ENCODE peak calls at places on chromosomes 1 and 21, in eight cellular contexts. E is activated naive CD4-positive, alpha-beta T cell treated with Interleukin-2 at 50 U/mL for 16 hours; C is activated CD4-positive, alpha-beta T cell treated with anti-CD3 and anti-CD28 coated beads for 48 hours; V is small intestine; O is CD8-positive, alpha-beta memory T cell; U is retina; N is spleen; D is stimulated activated CD4-positive, alpha-beta T cell treated with anti-CD3 and anti-CD28 coated beads, Interleukin-1b, Interleukin-23, amount 100 ng/mL, for 1 hour. H is an unnamed sample.

GRCh38 chr1:8674912-8675311 is 142.5 kb downstream of the RERE start:
- DNase-seq in D (no peak), V (no peak), E (no peak), C (no peak), N (no peak), U (peak), O (no peak), H (no peak)

GRCh38 chr1:29258974-29259801 is 22.9 kb downstream of the PTPRU start:
- DNase-seq in C (no peak), U (peak), V (no peak), N (no peak), D (no peak), O (no peak), E (no peak), H (no peak)

GRCh38 chr1:208868554-208868953 is 624.4 kb upstream of the PLXNA2 start:
- DNase-seq in C (no peak), E (no peak), U (no peak), D (no peak), N (no peak), O (no peak), V (no peak), H (no peak)

GRCh38 chr1:202216691-202217090 is 23.1 kb downstream of the LGR6 start:
- DNase-seq in D (no peak), E (no peak), N (no peak), C (no peak), O (no peak), U (no peak), V (no peak), H (no peak)

GRCh38 chr1:201538618-201539551 is at the start of gene NAV1:
- DNase-seq in E (no peak), O (no peak), C (peak), D (no peak), N (peak), V (no peak), U (peak), H (peak)

GRCh38 chr1:11531314-11531870 is 52.4 kb downstream of the DISP3 start:
- DNase-seq in N (peak), E (no peak), O (no peak), V (no peak), C (no peak), D (no peak), U (no peak), H (no peak)

GRCh38 chr1:39359028-39359570 is 132.3 kb upstream of the BMP8A start:
- DNase-seq in E (no peak), N (no peak), U (no peak), C (no peak), D (no peak), V (no peak), O (no peak), H (no peak)

GRCh38 chr1:58881471-58881994 is 97.7 kb upstream of the JUN start:
- DNase-seq in E (no peak), V (peak), O (no peak), N (no peak), U (no peak), D (no peak), C (no peak), H (peak)

GRCh38 chr21:25881524-25882376 is 147.0 kb downstream of the GABPA start:
- DNase-seq in N (peak), D (no peak), C (peak), U (peak), O (peak), E (peak), V (peak), H (peak)

GRCh38 chr1:211259596-211260126 is 495 bp downstream of the RCOR3 start:
- DNase-seq in N (no peak), O (no peak), V (peak), C (no peak), D (no peak), U (no peak), E (no peak), H (peak)

GRCh38 chr1:9180077-9180819 is 51.3 kb upstream of the GPR157 start:
- DNase-seq in O (no peak), U (no peak), E (no peak), C (no peak), N (no peak), D (no peak), V (no peak), H (no peak)

GRCh38 chr1:6011946-6012258 is 19.7 kb upstream of the NPHP4 start:
- DNase-seq in C (no peak), O (no peak), E (no peak), U (no peak), V (no peak), N (no peak), D (no peak), H (no peak)

GRCh38 chr1:210024996-210025395 is 87.0 kb downstream of the SYT14 start:
- DNase-seq in O (no peak), V (no peak), U (no peak), E (no peak), D (no peak), N (no peak), C (no peak), H (no peak)

GRCh38 chr1:172090511-172090817 is 249.2 kb downstream of the DNM3 start:
- DNase-seq in V (no peak), U (no peak), N (no peak), C (no peak), O (no peak), D (no peak), E (no peak), H (no peak)

GRCh38 chr1:187877220-187877619 is 1048.5 kb downstream of the PLA2G4A start:
- DNase-seq in U (peak), E (no peak), C (no peak), V (no peak), N (no peak), O (no peak), D (no peak), H (no peak)

GRCh38 chr1:31705080-31705866 is 1.5 kb upstream of the COL16A1 start:
- DNase-seq in U (no peak), C (peak), V (peak), E (peak), D (peak), O (peak), N (peak), H (no peak)

GRCh38 chr1:88744142-88744541 is 60.1 kb downstream of the PKN2 start:
- DNase-seq in U (no peak), O (no peak), E (no peak), C (no peak), N (no peak), V (no peak), D (no peak), H (no peak)

GRCh38 chr1:160628799-160629263 is 18.0 kb downstream of the SLAMF1 start:
- DNase-seq in V (no peak), O (no peak), E (no peak), D (no peak), C (no peak), N (no peak), U (no peak), H (no peak)

GRCh38 chr1:27528701-27529637 is 39.0 kb upstream of the WASF2 start:
- DNase-seq in E (no peak), V (no peak), C (no peak), N (no peak), O (no peak), U (peak), D (no peak), H (no peak)

GRCh38 chr1:30192969-30193630 is 530.3 kb downstream of the MATN1 start:
- DNase-seq in C (no peak), D (no peak), E (no peak), V (no peak), U (no peak), O (no peak), N (no peak), H (no peak)

GRCh38 chr21:36591326-36591970 is 107.5 kb upstream of the SIM2 start:
- DNase-seq in U (no peak), O (no peak), V (no peak), N (no peak), C (no peak), E (no peak), D (no peak), H (no peak)

GRCh38 chr21:34722684-34723300 is 54.0 kb downstream of the CLIC6 start:
- DNase-seq in E (peak), V (no peak), O (no peak), U (no peak), D (no peak), N (no peak), C (peak), H (no peak)

GRCh38 chr1:180040034-180040433 is 85.4 kb downstream of the CEP350 start:
- DNase-seq in U (no peak), O (no peak), C (no peak), E (no peak), V (no peak), D (no peak), N (no peak), H (peak)

GRCh38 chr1:89780721-89781120 is 40.1 kb upstream of the LRRC8D start:
- DNase-seq in N (no peak), U (no peak), E (peak), V (peak), C (peak), D (no peak), O (no peak), H (no peak)

GRCh38 chr1:66197785-66198184 is 336.2 kb upstream of the SGIP1 start:
- DNase-seq in N (no peak), U (no peak), O (no peak), C (no peak), V (no peak), E (no peak), D (no peak), H (no peak)

GRCh38 chr1:97906567-97907228 is 14.1 kb downstream of the DPYD start:
- DNase-seq in V (no peak), C (no peak), O (no peak), U (no peak), D (no peak), N (no peak), E (no peak), H (peak)

GRCh38 chr1:44645466-44646244 is 28.6 kb downstream of the TMEM53 start:
- DNase-seq in D (no peak), U (no peak), E (no peak), O (no peak), V (peak), C (no peak), N (no peak), H (no peak)

H was measured in SW 1271.